ENCODE peak calls at places on chromosomes 16 and 17, in ten cellular contexts. One of them, this sample, is unnamed.

GRCh38 chr16:58456193-58456592 is 43.8 kb upstream of the NDRG4 start:
- DNase-seq in AG04450: no peak
- DNase-seq in ACHN: no peak
- DNase-seq in stimulated activated CD8-positive, alpha-beta memory T cell treated with anti-CD3 and anti-CD28 coated beads, Interleukin-15, amount 100 ng/mL, for 24 hours: no peak
- DNase-seq in stimulated activated CD4-positive, alpha-beta T cell treated with anti-CD3 and anti-CD28 coated beads, Interleukin-15, amount 100 ng/mL, for 24 hours: no peak
- DNase-seq in GM19239: no peak
- DNase-seq in amniotic epithelial cell: peak; percentile 90
- DNase-seq in HCT116: no peak
- DNase-seq in MV-4-11: no peak
- DNase-seq in T follicular helper cell: no peak
- DNase-seq in this sample: no peak

GRCh38 chr16:30615358-30616076 is 5.3 kb upstream of the ZNF689 start:
- DNase-seq in AG04450: no peak
- DNase-seq in ACHN: peak; percentile 78
- DNase-seq in GM19239: no peak
- DNase-seq in HCT116: peak; percentile 48
- DNase-seq in MV-4-11: peak; percentile 67
- DNase-seq in stimulated activated CD8-positive, alpha-beta memory T cell treated with anti-CD3 and anti-CD28 coated beads, Interleukin-15, amount 100 ng/mL, for 24 hours: peak; percentile 52
- DNase-seq in T follicular helper cell: peak; percentile 57
- DNase-seq in stimulated activated CD4-positive, alpha-beta T cell treated with anti-CD3 and anti-CD28 coated beads, Interleukin-15, amount 100 ng/mL, for 24 hours: peak; percentile 88
- DNase-seq in amniotic epithelial cell: no peak
- DNase-seq in this sample: no peak

GRCh38 chr17:5099271-5099670 is 12.4 kb downstream of the ZNF232 start:
- DNase-seq in MV-4-11: no peak
- DNase-seq in GM19239: no peak
- DNase-seq in AG04450: no peak
- DNase-seq in stimulated activated CD4-positive, alpha-beta T cell treated with anti-CD3 and anti-CD28 coated beads, Interleukin-15, amount 100 ng/mL, for 24 hours: no peak
- DNase-seq in HCT116: no peak
- DNase-seq in stimulated activated CD8-positive, alpha-beta memory T cell treated with anti-CD3 and anti-CD28 coated beads, Interleukin-15, amount 100 ng/mL, for 24 hours: no peak
- DNase-seq in T follicular helper cell: no peak
- DNase-seq in ACHN: no peak
- DNase-seq in amniotic epithelial cell: no peak
- DNase-seq in this sample: no peak

GRCh38 chr16:50861451-50861850 is 119.6 kb downstream of the CYLD start:
- DNase-seq in amniotic epithelial cell: no peak
- DNase-seq in GM19239: no peak
- DNase-seq in stimulated activated CD8-positive, alpha-beta memory T cell treated with anti-CD3 and anti-CD28 coated beads, Interleukin-15, amount 100 ng/mL, for 24 hours: no peak
- DNase-seq in MV-4-11: no peak
- DNase-seq in T follicular helper cell: no peak
- DNase-seq in stimulated activated CD4-positive, alpha-beta T cell treated with anti-CD3 and anti-CD28 coated beads, Interleukin-15, amount 100 ng/mL, for 24 hours: no peak
- DNase-seq in ACHN: no peak
- DNase-seq in AG04450: no peak
- DNase-seq in HCT116: no peak
- DNase-seq in this sample: no peak

GRCh38 chr17:35543856-35544255 is 6.4 kb upstream of the SLFN12L start:
- DNase-seq in MV-4-11: no peak
- DNase-seq in amniotic epithelial cell: no peak
- DNase-seq in stimulated activated CD4-positive, alpha-beta T cell treated with anti-CD3 and anti-CD28 coated beads, Interleukin-15, amount 100 ng/mL, for 24 hours: no peak
- DNase-seq in stimulated activated CD8-positive, alpha-beta memory T cell treated with anti-CD3 and anti-CD28 coated beads, Interleukin-15, amount 100 ng/mL, for 24 hours: no peak
- DNase-seq in ACHN: no peak
- DNase-seq in HCT116: no peak
- DNase-seq in GM19239: no peak
- DNase-seq in AG04450: no peak
- DNase-seq in T follicular helper cell: no peak
- DNase-seq in this sample: no peak

GRCh38 chr17:7224110-7224509 is 4.4 kb downstream of the ACADVL start:
- DNase-seq in MV-4-11: no peak
- DNase-seq in stimulated activated CD8-positive, alpha-beta memory T cell treated with anti-CD3 and anti-CD28 coated beads, Interleukin-15, amount 100 ng/mL, for 24 hours: no peak
- DNase-seq in GM19239: no peak
- DNase-seq in HCT116: no peak
- DNase-seq in T follicular helper cell: no peak
- DNase-seq in stimulated activated CD4-positive, alpha-beta T cell treated with anti-CD3 and anti-CD28 coated beads, Interleukin-15, amount 100 ng/mL, for 24 hours: peak; percentile 2
- DNase-seq in ACHN: no peak
- DNase-seq in AG04450: no peak
- DNase-seq in amniotic epithelial cell: no peak
- DNase-seq in this sample: no peak

GRCh38 chr16:20966746-20967145 is 66.2 kb downstream of the LYRM1 start:
- DNase-seq in HCT116: no peak
- DNase-seq in amniotic epithelial cell: no peak
- DNase-seq in ACHN: no peak
- DNase-seq in T follicular helper cell: no peak
- DNase-seq in stimulated activated CD4-positive, alpha-beta T cell treated with anti-CD3 and anti-CD28 coated beads, Interleukin-15, amount 100 ng/mL, for 24 hours: no peak
- DNase-seq in GM19239: no peak
- DNase-seq in AG04450: no peak
- DNase-seq in MV-4-11: no peak
- DNase-seq in stimulated activated CD8-positive, alpha-beta memory T cell treated with anti-CD3 and anti-CD28 coated beads, Interleukin-15, amount 100 ng/mL, for 24 hours: no peak
- DNase-seq in this sample: no peak

GRCh38 chr17:6938637-6939036 is 57.2 kb upstream of the ALOX12 start:
- DNase-seq in ACHN: no peak
- DNase-seq in T follicular helper cell: no peak
- DNase-seq in AG04450: no peak
- DNase-seq in stimulated activated CD8-positive, alpha-beta memory T cell treated with anti-CD3 and anti-CD28 coated beads, Interleukin-15, amount 100 ng/mL, for 24 hours: no peak
- DNase-seq in MV-4-11: peak; percentile 31
- DNase-seq in HCT116: no peak
- DNase-seq in amniotic epithelial cell: no peak
- DNase-seq in stimulated activated CD4-positive, alpha-beta T cell treated with anti-CD3 and anti-CD28 coated beads, Interleukin-15, amount 100 ng/mL, for 24 hours: no peak
- DNase-seq in GM19239: no peak
- DNase-seq in this sample: no peak

GRCh38 chr17:68613739-68614298 is 12.7 kb upstream of the FAM20A start:
- DNase-seq in GM19239: no peak
- DNase-seq in stimulated activated CD4-positive, alpha-beta T cell treated with anti-CD3 and anti-CD28 coated beads, Interleukin-15, amount 100 ng/mL, for 24 hours: peak; percentile 22
- DNase-seq in MV-4-11: peak; percentile 74
- DNase-seq in AG04450: no peak
- DNase-seq in amniotic epithelial cell: peak; percentile 60
- DNase-seq in stimulated activated CD8-positive, alpha-beta memory T cell treated with anti-CD3 and anti-CD28 coated beads, Interleukin-15, amount 100 ng/mL, for 24 hours: no peak
- DNase-seq in ACHN: peak; percentile 65
- DNase-seq in HCT116: peak; percentile 62
- DNase-seq in T follicular helper cell: no peak
- DNase-seq in this sample: peak; percentile 56

GRCh38 chr16:70574595-70575271 is 51.1 kb downstream of the SF3B3 start:
- DNase-seq in MV-4-11: no peak
- DNase-seq in amniotic epithelial cell: no peak
- DNase-seq in HCT116: no peak
- DNase-seq in stimulated activated CD8-positive, alpha-beta memory T cell treated with anti-CD3 and anti-CD28 coated beads, Interleukin-15, amount 100 ng/mL, for 24 hours: no peak
- DNase-seq in stimulated activated CD4-positive, alpha-beta T cell treated with anti-CD3 and anti-CD28 coated beads, Interleukin-15, amount 100 ng/mL, for 24 hours: no peak
- DNase-seq in ACHN: no peak
- DNase-seq in T follicular helper cell: no peak
- DNase-seq in GM19239: no peak
- DNase-seq in AG04450: no peak
- DNase-seq in this sample: no peak

GRCh38 chr17:8700546-8700945 is 44.1 kb downstream of the CCDC42 start:
- DNase-seq in amniotic epithelial cell: no peak
- DNase-seq in GM19239: no peak
- DNase-seq in HCT116: no peak
- DNase-seq in stimulated activated CD8-positive, alpha-beta memory T cell treated with anti-CD3 and anti-CD28 coated beads, Interleukin-15, amount 100 ng/mL, for 24 hours: no peak
- DNase-seq in MV-4-11: no peak
- DNase-seq in ACHN: no peak
- DNase-seq in T follicular helper cell: no peak
- DNase-seq in AG04450: no peak
- DNase-seq in stimulated activated CD4-positive, alpha-beta T cell treated with anti-CD3 and anti-CD28 coated beads, Interleukin-15, amount 100 ng/mL, for 24 hours: no peak
- DNase-seq in this sample: no peak

GRCh38 chr17:18993876-18994275 is 10.7 kb downstream of the FAM83G start:
- DNase-seq in GM19239: no peak
- DNase-seq in stimulated activated CD4-positive, alpha-beta T cell treated with anti-CD3 and anti-CD28 coated beads, Interleukin-15, amount 100 ng/mL, for 24 hours: no peak
- DNase-seq in AG04450: peak; percentile 34
- DNase-seq in amniotic epithelial cell: peak; percentile 23
- DNase-seq in MV-4-11: no peak
- DNase-seq in HCT116: no peak
- DNase-seq in T follicular helper cell: no peak
- DNase-seq in stimulated activated CD8-positive, alpha-beta memory T cell treated with anti-CD3 and anti-CD28 coated beads, Interleukin-15, amount 100 ng/mL, for 24 hours: no peak
- DNase-seq in ACHN: no peak
- DNase-seq in this sample: no peak

GRCh38 chr17:41539071-41539492 is 11.0 kb upstream of the KRT19 start:
- DNase-seq in stimulated activated CD8-positive, alpha-beta memory T cell treated with anti-CD3 and anti-CD28 coated beads, Interleukin-15, amount 100 ng/mL, for 24 hours: no peak
- DNase-seq in ACHN: peak; percentile 52
- DNase-seq in MV-4-11: no peak
- DNase-seq in T follicular helper cell: no peak
- DNase-seq in HCT116: no peak
- DNase-seq in amniotic epithelial cell: peak; percentile 59
- DNase-seq in AG04450: no peak
- DNase-seq in GM19239: no peak
- DNase-seq in stimulated activated CD4-positive, alpha-beta T cell treated with anti-CD3 and anti-CD28 coated beads, Interleukin-15, amount 100 ng/mL, for 24 hours: no peak
- DNase-seq in this sample: no peak

GRCh38 chr16:54366943-54367342 is 80.4 kb upstream of the IRX3 start:
- DNase-seq in MV-4-11: no peak
- DNase-seq in stimulated activated CD4-positive, alpha-beta T cell treated with anti-CD3 and anti-CD28 coated beads, Interleukin-15, amount 100 ng/mL, for 24 hours: no peak
- DNase-seq in GM19239: no peak
- DNase-seq in ACHN: no peak
- DNase-seq in HCT116: no peak
- DNase-seq in T follicular helper cell: no peak
- DNase-seq in amniotic epithelial cell: no peak
- DNase-seq in stimulated activated CD8-positive, alpha-beta memory T cell treated with anti-CD3 and anti-CD28 coated beads, Interleukin-15, amount 100 ng/mL, for 24 hours: no peak
- DNase-seq in AG04450: no peak
- DNase-seq in this sample: no peak

GRCh38 chr16:78742501-78743283 is 643.2 kb downstream of the WWOX start:
- DNase-seq in HCT116: no peak
- DNase-seq in amniotic epithelial cell: peak; percentile 93
- DNase-seq in ACHN: no peak
- DNase-seq in stimulated activated CD8-positive, alpha-beta memory T cell treated with anti-CD3 and anti-CD28 coated beads, Interleukin-15, amount 100 ng/mL, for 24 hours: peak; percentile 33
- DNase-seq in AG04450: no peak
- DNase-seq in GM19239: peak; percentile 54
- DNase-seq in MV-4-11: peak; percentile 83
- DNase-seq in stimulated activated CD4-positive, alpha-beta T cell treated with anti-CD3 and anti-CD28 coated beads, Interleukin-15, amount 100 ng/mL, for 24 hours: peak; percentile 87
- DNase-seq in T follicular helper cell: peak; percentile 64
- DNase-seq in this sample: no peak